ENCODE peak calls at places on chromosomes 6 and 20, in ten cellular contexts. G is thoracic aorta; T is naive thymus-derived CD8-positive, alpha-beta T cell; F is AG08395; A is ascending aorta; L is prostate gland; U is NCI-H1092 treated with DMSO at 0.1 percent for 48 hours; N is A549; Z is cardiac fibroblast; R is astrocyte of the spinal cord. J is an unnamed sample.
A peak's percentile ranks its signal among the peaks of the same experiment; 100 is the strongest.

GRCh38 chr6:88814909-88815308 is 148.5 kb downstream of the RNGTT start:
- DNase-seq in G (no peak), T (no peak), F (no peak), A (no peak), L (no peak), U (no peak), N (no peak), Z (no peak), R (no peak), J (no peak)

GRCh38 chr6:157376706-157377230 is 4.2 kb upstream of the ZDHHC14 start:
- DNase-seq in G (no peak), T (no peak), F (peak; percentile 34), A (no peak), L (no peak), U (peak; percentile 77), N (no peak), Z (no peak), R (peak; percentile 10), J (peak; percentile 17)

GRCh38 chr20:33540427-33540826 is 50.5 kb downstream of the CBFA2T2 start:
- DNase-seq in G (no peak), T (no peak), F (no peak), A (no peak), L (no peak), U (no peak), N (no peak), Z (no peak), R (no peak), J (no peak)

GRCh38 chr20:19913927-19914614 is 103.1 kb upstream of the NAA20 start:
- DNase-seq in G (no peak), T (no peak), F (no peak), A (no peak), L (no peak), U (no peak), N (no peak), Z (no peak), R (peak; percentile 47), J (peak; percentile 62)

GRCh38 chr6:163860194-163861081 is 445.9 kb downstream of the QKI start:
- DNase-seq in G (no peak), T (no peak), F (peak; percentile 50), A (no peak), L (no peak), U (no peak), N (no peak), Z (peak; percentile 50), R (peak; percentile 26), J (peak; percentile 78)

GRCh38 chr6:42038811-42039408 is 11.4 kb upstream of the TAF8 start:
- DNase-seq in G (no peak), T (no peak), F (no peak), A (no peak), L (no peak), U (no peak), N (no peak), Z (no peak), R (peak; percentile 87), J (peak; percentile 79)

GRCh38 chr6:42239333-42239732 is 21.7 kb upstream of the MRPS10 start:
- DNase-seq in G (no peak), T (no peak), F (no peak), A (no peak), L (no peak), U (peak; percentile 16), N (no peak), Z (no peak), R (no peak), J (no peak)

GRCh38 chr20:48803522-48804053 is 24.2 kb downstream of the PREX1 start:
- DNase-seq in G (no peak), T (no peak), F (no peak), A (no peak), L (no peak), U (no peak), N (no peak), Z (no peak), R (no peak), J (no peak)

GRCh38 chr6:39169448-39170344 is 54.7 kb upstream of the SAYSD1 start:
- DNase-seq in G (no peak), T (no peak), F (no peak), A (no peak), L (peak; percentile 32), U (no peak), N (no peak), Z (no peak), R (no peak), J (no peak)

GRCh38 chr6:37535701-37536461 is 36.2 kb upstream of the CCDC167 start:
- DNase-seq in G (no peak), T (no peak), F (no peak), A (no peak), L (peak; percentile 14), U (peak; percentile 57), N (no peak), Z (no peak), R (no peak), J (no peak)

GRCh38 chr6:33295621-33296369 is 2.9 kb downstream of the RGL2 start:
- DNase-seq in G (no peak), T (no peak), F (no peak), A (no peak), L (no peak), U (no peak), N (no peak), Z (no peak), R (no peak), J (no peak)

GRCh38 chr6:8831366-8832152 is 396.2 kb upstream of the SLC35B3 start:
- DNase-seq in G (no peak), T (no peak), F (no peak), A (no peak), L (no peak), U (no peak), N (no peak), Z (no peak), R (no peak), J (no peak)

GRCh38 chr6:149342525-149342924 is 25.0 kb downstream of the TAB2 start:
- DNase-seq in G (no peak), T (no peak), F (no peak), A (no peak), L (no peak), U (no peak), N (no peak), Z (no peak), R (no peak), J (no peak)

GRCh38 chr6:16336056-16336810 is 97.8 kb downstream of the GMPR start:
- DNase-seq in G (no peak), T (no peak), F (no peak), A (no peak), L (peak; percentile 50), U (no peak), N (no peak), Z (no peak), R (no peak), J (no peak)

GRCh38 chr6:11791354-11792107 is 12.9 kb upstream of the ADTRP start:
- DNase-seq in G (no peak), T (no peak), F (no peak), A (no peak), L (no peak), U (no peak), N (no peak), Z (no peak), R (no peak), J (no peak)

GRCh38 chr6:7909323-7910276 is 988 bp downstream of the TXNDC5 start:
- DNase-seq in G (no peak), T (peak; percentile 11), F (peak; percentile 61), A (no peak), L (peak; percentile 43), U (no peak), N (peak; percentile 49), Z (peak; percentile 56), R (peak; percentile 30), J (peak; percentile 30)

GRCh38 chr6:24721461-24722215 is 2.7 kb upstream of the C6orf62 start:
- DNase-seq in G (peak; percentile 78), T (no peak), F (peak; percentile 68), A (peak; percentile 93), L (peak; percentile 88), U (peak; percentile 58), N (peak; percentile 61), Z (no peak), R (no peak), J (no peak)

GRCh38 chr6:69279805-69280204 is 517.0 kb downstream of the LMBRD1 start:
- DNase-seq in G (no peak), T (no peak), F (no peak), A (no peak), L (no peak), U (no peak), N (no peak), Z (no peak), R (peak; percentile 6), J (peak; percentile 2)

GRCh38 chr6:66865771-66866170 is 1158.7 kb upstream of the EYS start:
- DNase-seq in G (no peak), T (no peak), F (no peak), A (no peak), L (no peak), U (no peak), N (no peak), Z (no peak), R (peak; percentile 65), J (peak; percentile 49)

GRCh38 chr6:121794630-121795029 is 359.2 kb downstream of the GJA1 start:
- DNase-seq in G (no peak), T (no peak), F (peak; percentile 89), A (peak; percentile 66), L (no peak), U (no peak), N (peak; percentile 19), Z (peak; percentile 76), R (peak; percentile 96), J (peak; percentile 98)

GRCh38 chr20:4864292-4864691 is 137.0 kb downstream of the SLC23A2 start:
- DNase-seq in G (no peak), T (no peak), F (no peak), A (no peak), L (no peak), U (no peak), N (no peak), Z (no peak), R (no peak), J (no peak)

GRCh38 chr6:167127785-167128531 is 5.1 kb downstream of the CCR6 start:
- DNase-seq in G (no peak), T (no peak), F (no peak), A (no peak), L (no peak), U (no peak), N (no peak), Z (no peak), R (no peak), J (no peak)

GRCh38 chr6:87702589-87702945 is 534 bp upstream of the AKIRIN2 start:
- DNase-seq in G (no peak), T (no peak), F (no peak), A (no peak), L (no peak), U (no peak), N (no peak), Z (peak; percentile 67), R (no peak), J (no peak)

GRCh38 chr6:16168858-16169257 is 40.0 kb downstream of the MYLIP start:
- DNase-seq in G (no peak), T (peak; percentile 37), F (no peak), A (no peak), L (no peak), U (peak; percentile 8), N (no peak), Z (peak; percentile 64), R (peak; percentile 45), J (peak; percentile 57)

GRCh38 chr6:150033197-150033771 is 8.0 kb upstream of the RAET1L start:
- DNase-seq in G (no peak), T (no peak), F (no peak), A (peak; percentile 44), L (no peak), U (no peak), N (no peak), Z (no peak), R (no peak), J (no peak)

GRCh38 chr20:18091624-18092023 is 33.9 kb upstream of the OVOL2 start:
- DNase-seq in G (no peak), T (no peak), F (no peak), A (no peak), L (no peak), U (no peak), N (no peak), Z (no peak), R (no peak), J (no peak)

GRCh38 chr6:109644131-109644530 is 46.9 kb downstream of the AK9 start:
- DNase-seq in G (no peak), T (no peak), F (no peak), A (no peak), L (no peak), U (no peak), N (no peak), Z (no peak), R (no peak), J (no peak)

GRCh38 chr6:101429291-101429690 is 35.8 kb downstream of the GRIK2 start:
- DNase-seq in G (no peak), T (no peak), F (peak; percentile 38), A (no peak), L (no peak), U (no peak), N (no peak), Z (peak; percentile 3), R (peak; percentile 8), J (no peak)

J was measured in fibroblast of lung.